ENCODE peak calls at places on chromosomes 12 and 14, in four cellular contexts. T is choroid plexus epithelial cell, A is bronchial epithelial cell, R is K562. F is an unnamed sample.

GRCh38 chr14:99435327-99435726 is 45.3 kb downstream of the SETD3 start:
- DNase-seq in T (no peak), A (no peak), R (no peak), F (no peak)

GRCh38 chr12:111819191-111820158 is 22.6 kb upstream of the MAPKAPK5 start:
- DNase-seq in T (no peak), A (peak), R (no peak), F (no peak)

GRCh38 chr12:131672311-131672940 is 38.5 kb upstream of the SFSWAP start:
- DNase-seq in T (no peak), A (no peak), R (no peak), F (no peak)

GRCh38 chr14:80930836-80931389 is 10.6 kb downstream of the CEP128 start:
- DNase-seq in T (peak), A (peak), R (no peak), F (peak)

GRCh38 chr12:130791699-130792098 is 47.4 kb downstream of the STX2 start:
- DNase-seq in T (no peak), A (no peak), R (no peak), F (peak)

GRCh38 chr12:47775100-47775911 is 2.3 kb downstream of the SLC48A1 start:
- DNase-seq in T (peak), A (no peak), R (peak), F (peak)

GRCh38 chr14:76298896-76299295 is 77.0 kb upstream of the ESRRB start:
- DNase-seq in T (no peak), A (no peak), R (no peak), F (no peak)

GRCh38 chr14:36522972-36523685 is 3.1 kb upstream of the NKX2-1 start:
- DNase-seq in T (no peak), A (no peak), R (no peak), F (no peak)

GRCh38 chr14:60648169-60648933 is 926 bp downstream of the SIX1 start:
- DNase-seq in T (peak), A (peak), R (peak), F (peak)

GRCh38 chr12:65509953-65510352 is 231.5 kb downstream of the MSRB3 start:
- DNase-seq in T (no peak), A (no peak), R (no peak), F (no peak)

GRCh38 chr14:22432348-22432976 is 156.6 kb downstream of the DAD1 start:
- DNase-seq in T (peak), A (peak), R (peak), F (peak)

GRCh38 chr12:128191380-128191779 is 75.6 kb upstream of the TMEM132C start:
- DNase-seq in T (no peak), A (no peak), R (no peak), F (no peak)

GRCh38 chr12:93521225-93521854 is 51.1 kb upstream of the SOCS2 start:
- DNase-seq in T (peak), A (no peak), R (no peak), F (peak)

GRCh38 chr12:53737951-53738833 is 10.9 kb upstream of the CALCOCO1 start:
- DNase-seq in T (no peak), A (no peak), R (no peak), F (no peak)

GRCh38 chr12:44748950-44749468 is 127.1 kb downstream of the NELL2 start:
- DNase-seq in T (no peak), A (no peak), R (no peak), F (no peak)

GRCh38 chr12:94845110-94845509 is 158.4 kb downstream of the NDUFA12 start:
- DNase-seq in T (no peak), A (no peak), R (no peak), F (no peak)

GRCh38 chr14:93981316-93981715 is 4.9 kb upstream of the ASB2 start:
- DNase-seq in T (no peak), A (no peak), R (no peak), F (no peak)
- TF ChIP-seq CTCF in T (no peak), A (no peak), R (no peak), F (no peak)

GRCh38 chr14:34911209-34912150 is 36.3 kb upstream of the BAZ1A start:
- DNase-seq in T (peak), A (no peak), R (no peak), F (peak)

GRCh38 chr14:34906287-34906686 is 31.1 kb upstream of the BAZ1A start:
- DNase-seq in T (no peak), A (no peak), R (no peak), F (no peak)

GRCh38 chr14:34913619-34914018 is 38.5 kb upstream of the BAZ1A start:
- DNase-seq in T (no peak), A (no peak), R (peak), F (no peak)

GRCh38 chr14:34912966-34913365 is 37.8 kb upstream of the BAZ1A start:
- DNase-seq in T (no peak), A (no peak), R (no peak), F (no peak)

DNA sequence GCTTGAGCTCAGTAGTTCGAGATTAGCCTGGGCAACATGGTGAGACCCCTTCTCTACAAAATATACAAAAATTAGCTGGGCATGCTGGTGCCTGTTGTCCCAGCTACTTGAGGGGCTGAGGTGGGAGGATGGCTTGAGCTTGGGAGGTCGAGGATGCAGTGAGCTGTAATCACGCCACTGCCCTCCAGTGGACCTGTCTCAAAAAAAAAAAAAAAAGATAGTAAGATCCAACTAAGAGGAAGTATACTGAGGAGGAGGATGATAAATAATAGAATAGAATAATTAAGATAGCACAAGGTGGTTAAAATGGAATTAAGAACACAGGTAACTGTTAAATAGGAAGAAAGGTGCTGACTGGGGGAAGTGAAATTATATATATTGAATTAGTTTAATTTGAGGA is 37.0 kb upstream of the BAZ1A start:
- DNase-seq in T (peak), A (no peak), R (peak), F (no peak)
- TF ChIP-seq CTCF in T (peak), A (no peak), R (peak), F (peak)

DNA sequence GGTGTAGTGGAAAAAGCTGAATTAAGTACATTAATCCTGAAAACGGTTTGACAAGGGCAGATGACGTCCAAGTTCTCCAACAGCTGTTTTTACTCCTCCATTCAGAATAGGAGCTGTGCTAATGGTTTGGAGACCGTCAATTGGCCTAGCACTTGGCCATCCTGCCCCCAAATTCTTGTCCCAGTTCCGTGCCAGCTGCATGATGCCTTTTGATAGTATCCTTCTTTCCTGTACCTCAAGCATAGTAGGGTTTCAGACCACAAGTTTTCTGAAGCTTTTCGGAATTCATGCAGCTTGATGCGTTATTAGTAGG is 560 bp upstream of the LIMA1 start:
- DNase-seq in T (peak), A (no peak), R (no peak), F (no peak)
- TF ChIP-seq CTCF in T (no peak), A (no peak), R (no peak), F (no peak)

GRCh38 chr12:46484396-46485061 is 112.0 kb upstream of the SLC38A2 start:
- DNase-seq in T (no peak), A (no peak), R (no peak), F (no peak)

GRCh38 chr12:46487567-46488131 is 115.1 kb upstream of the SLC38A2 start:
- DNase-seq in T (no peak), A (no peak), R (no peak), F (no peak)

GRCh38 chr12:46485853-46486252 is 113.3 kb upstream of the SLC38A2 start:
- DNase-seq in T (no peak), A (no peak), R (no peak), F (no peak)

GRCh38 chr12:46483572-46484395 is 111.2 kb upstream of the SLC38A2 start:
- DNase-seq in T (peak), A (peak), R (peak), F (peak)

GRCh38 chr12:46486588-46486987 is 114.0 kb upstream of the SLC38A2 start:
- DNase-seq in T (no peak), A (no peak), R (no peak), F (no peak)
- TF ChIP-seq CTCF in T (no peak), A (no peak), R (no peak), F (no peak)

GRCh38 chr14:73724696-73725095 is 10.5 kb upstream of the PNMA1 start:
- DNase-seq in T (no peak), A (no peak), R (no peak), F (no peak)

GRCh38 chr14:73723411-73723798 is 9.2 kb upstream of the PNMA1 start:
- DNase-seq in T (peak), A (no peak), R (no peak), F (peak)

GRCh38 chr14:73722581-73722980 is 8.4 kb upstream of the PNMA1 start:
- DNase-seq in T (no peak), A (no peak), R (no peak), F (no peak)

GRCh38 chr14:73725116-73726024 is 11.2 kb upstream of the PNMA1 start:
- DNase-seq in T (peak), A (no peak), R (peak), F (peak)

GRCh38 chr14:73723799-73724621 is 9.8 kb upstream of the PNMA1 start:
- DNase-seq in T (peak), A (peak), R (no peak), F (peak)
- TF ChIP-seq CTCF in T (peak), A (no peak), R (no peak), F (no peak)

F was measured in cardiac fibroblast.